ENCODE peak calls at places on chromosomes 7 and 10, in seven cellular contexts. One of them, this sample, is unnamed.

GRCh38 chr10:22624289-22624738 is 90.1 kb downstream of the PIP4K2A start:
- DNase-seq in WTC11: no peak
- DNase-seq in activated CD8-positive, alpha-beta memory T cell treated with anti-CD3 and anti-CD28 coated beads, Interleukin-2, amount 50 U/mL, for 4 hours: no peak
- DNase-seq in endothelial cell: no peak
- DNase-seq in bronchial epithelial cell: peak; percentile 74
- DNase-seq in iPS-NIHi11: no peak
- DNase-seq in RWPE1: peak; percentile 29
- DNase-seq in this sample: no peak

GRCh38 chr7:37311282-37311868 is 137.3 kb downstream of the ELMO1 start:
- DNase-seq in iPS-NIHi11: no peak
- DNase-seq in endothelial cell: no peak
- DNase-seq in RWPE1: no peak
- DNase-seq in bronchial epithelial cell: no peak
- DNase-seq in activated CD8-positive, alpha-beta memory T cell treated with anti-CD3 and anti-CD28 coated beads, Interleukin-2, amount 50 U/mL, for 4 hours: peak; percentile 17
- DNase-seq in WTC11: no peak
- DNase-seq in this sample: no peak

GRCh38 chr10:92690211-92691041 is 671 bp downstream of the HHEX start:
- DNase-seq in RWPE1: peak; percentile 52
- DNase-seq in bronchial epithelial cell: peak; percentile 31
- DNase-seq in WTC11: peak; percentile 52
- DNase-seq in iPS-NIHi11: peak; percentile 60
- DNase-seq in activated CD8-positive, alpha-beta memory T cell treated with anti-CD3 and anti-CD28 coated beads, Interleukin-2, amount 50 U/mL, for 4 hours: peak; percentile 70
- DNase-seq in endothelial cell: peak; percentile 75
- DNase-seq in this sample: peak; percentile 42

GRCh38 chr7:122672536-122672935 is 26.4 kb downstream of the RNF133 start:
- DNase-seq in iPS-NIHi11: no peak
- DNase-seq in activated CD8-positive, alpha-beta memory T cell treated with anti-CD3 and anti-CD28 coated beads, Interleukin-2, amount 50 U/mL, for 4 hours: no peak
- DNase-seq in WTC11: no peak
- DNase-seq in bronchial epithelial cell: no peak
- DNase-seq in endothelial cell: no peak
- DNase-seq in RWPE1: no peak
- DNase-seq in this sample: no peak

GRCh38 chr7:57876-58275 is 134.5 kb upstream of the FAM20C start:
- DNase-seq in bronchial epithelial cell: no peak
- DNase-seq in iPS-NIHi11: no peak
- DNase-seq in WTC11: no peak
- DNase-seq in activated CD8-positive, alpha-beta memory T cell treated with anti-CD3 and anti-CD28 coated beads, Interleukin-2, amount 50 U/mL, for 4 hours: no peak
- DNase-seq in RWPE1: no peak
- DNase-seq in endothelial cell: no peak
- DNase-seq in this sample: no peak

GRCh38 chr10:132631348-132631735 is 93.8 kb downstream of the INPP5A start:
- DNase-seq in endothelial cell: no peak
- DNase-seq in iPS-NIHi11: no peak
- DNase-seq in bronchial epithelial cell: peak; percentile 39
- DNase-seq in RWPE1: no peak
- DNase-seq in WTC11: peak; percentile 6
- DNase-seq in activated CD8-positive, alpha-beta memory T cell treated with anti-CD3 and anti-CD28 coated beads, Interleukin-2, amount 50 U/mL, for 4 hours: peak; percentile 8
- DNase-seq in this sample: no peak

GRCh38 chr10:71713135-71714040 is 6.2 kb downstream of the C10orf105 start:
- DNase-seq in RWPE1: peak; percentile 94
- DNase-seq in WTC11: no peak
- DNase-seq in activated CD8-positive, alpha-beta memory T cell treated with anti-CD3 and anti-CD28 coated beads, Interleukin-2, amount 50 U/mL, for 4 hours: no peak
- DNase-seq in endothelial cell: no peak
- DNase-seq in iPS-NIHi11: peak; percentile 64
- DNase-seq in bronchial epithelial cell: peak; percentile 89
- DNase-seq in this sample: no peak

GRCh38 chr10:37687581-37687980 is 169.8 kb downstream of the ZNF248 start:
- DNase-seq in bronchial epithelial cell: no peak
- DNase-seq in iPS-NIHi11: no peak
- DNase-seq in endothelial cell: no peak
- DNase-seq in activated CD8-positive, alpha-beta memory T cell treated with anti-CD3 and anti-CD28 coated beads, Interleukin-2, amount 50 U/mL, for 4 hours: no peak
- DNase-seq in RWPE1: no peak
- DNase-seq in WTC11: no peak
- DNase-seq in this sample: no peak

GRCh38 chr10:35027567-35027966 is 62.6 kb downstream of the CUL2 start:
- DNase-seq in iPS-NIHi11: no peak
- DNase-seq in WTC11: no peak
- DNase-seq in activated CD8-positive, alpha-beta memory T cell treated with anti-CD3 and anti-CD28 coated beads, Interleukin-2, amount 50 U/mL, for 4 hours: no peak
- DNase-seq in endothelial cell: no peak
- DNase-seq in bronchial epithelial cell: peak; percentile 43
- DNase-seq in RWPE1: no peak
- DNase-seq in this sample: no peak

GRCh38 chr10:26448292-26448691 is 10.2 kb downstream of the APBB1IP start:
- DNase-seq in RWPE1: no peak
- DNase-seq in bronchial epithelial cell: no peak
- DNase-seq in iPS-NIHi11: no peak
- DNase-seq in endothelial cell: no peak
- DNase-seq in activated CD8-positive, alpha-beta memory T cell treated with anti-CD3 and anti-CD28 coated beads, Interleukin-2, amount 50 U/mL, for 4 hours: no peak
- DNase-seq in WTC11: no peak
- DNase-seq in this sample: no peak

GRCh38 chr7:48011952-48012351 is 17.0 kb downstream of the SUN3 start:
- DNase-seq in RWPE1: no peak
- DNase-seq in endothelial cell: no peak
- DNase-seq in iPS-NIHi11: no peak
- DNase-seq in bronchial epithelial cell: no peak
- DNase-seq in activated CD8-positive, alpha-beta memory T cell treated with anti-CD3 and anti-CD28 coated beads, Interleukin-2, amount 50 U/mL, for 4 hours: no peak
- DNase-seq in WTC11: no peak
- DNase-seq in this sample: no peak

GRCh38 chr7:70325509-70326101 is 727.3 kb downstream of the AUTS2 start:
- DNase-seq in activated CD8-positive, alpha-beta memory T cell treated with anti-CD3 and anti-CD28 coated beads, Interleukin-2, amount 50 U/mL, for 4 hours: no peak
- DNase-seq in endothelial cell: no peak
- DNase-seq in bronchial epithelial cell: peak; percentile 92
- DNase-seq in WTC11: no peak
- DNase-seq in RWPE1: peak; percentile 75
- DNase-seq in iPS-NIHi11: no peak
- DNase-seq in this sample: no peak